ENCODE peak calls at places on chromosomes 7 and 10, in five cellular contexts. X, U, C, S and A are unnamed samples. For H3K36me3, the result is how much of the 10 kb centered on the place peaks cover.

GRCh38 chr10:20953120-20953519 is 56.0 kb upstream of the NEBL start:
- DNase-seq in X (no peak), U (no peak), C (no peak), S (no peak), A (no peak)

GRCh38 chr10:68982389-68982788 is 6.2 kb upstream of the KIFBP start:
- DNase-seq in X (no peak), U (no peak), C (no peak), S (no peak), A (no peak)

GRCh38 chr10:45456822-45457221 is 82.8 kb downstream of the ALOX5 start:
- DNase-seq in X (no peak), U (no peak), C (no peak), S (no peak), A (no peak)

GRCh38 chr7:46291601-46292150 is 370.6 kb upstream of the IGFBP3 start:
- DNase-seq in X (no peak), U (peak), C (peak), S (no peak), A (no peak)

GRCh38 chr7:82592416-82592815 is 148.8 kb upstream of the CACNA2D1 start:
- DNase-seq in X (no peak), U (no peak), C (no peak), S (no peak), A (no peak)

GRCh38 chr10:77333610-77334340 is 303.8 kb downstream of the KCNMA1 start:
- DNase-seq in X (peak), U (no peak), C (no peak), S (no peak), A (no peak)

GRCh38 chr10:95741807-95742528 is 14.0 kb upstream of the ENTPD1 start:
- DNase-seq in X (no peak), U (no peak), C (no peak), S (no peak), A (no peak)

GRCh38 chr10:79127151-79127961 is 58.6 kb downstream of the ZMIZ1 start:
- DNase-seq in X (peak), U (peak), C (peak), S (peak), A (peak)

GRCh38 chr7:151310578-151310977 is 31.0 kb upstream of the NUB1 start:
- DNase-seq in X (no peak), U (peak), C (no peak), S (no peak), A (no peak)

GRCh38 chr10:15313034-15313433 is 58.1 kb downstream of the FAM171A1 start:
- DNase-seq in X (no peak), U (no peak), C (no peak), S (no peak), A (no peak)

GRCh38 chr7:26959290-26959689 is 94.9 kb upstream of the SKAP2 start:
- DNase-seq in X (no peak), U (peak), C (no peak), S (no peak), A (no peak)

DNA sequence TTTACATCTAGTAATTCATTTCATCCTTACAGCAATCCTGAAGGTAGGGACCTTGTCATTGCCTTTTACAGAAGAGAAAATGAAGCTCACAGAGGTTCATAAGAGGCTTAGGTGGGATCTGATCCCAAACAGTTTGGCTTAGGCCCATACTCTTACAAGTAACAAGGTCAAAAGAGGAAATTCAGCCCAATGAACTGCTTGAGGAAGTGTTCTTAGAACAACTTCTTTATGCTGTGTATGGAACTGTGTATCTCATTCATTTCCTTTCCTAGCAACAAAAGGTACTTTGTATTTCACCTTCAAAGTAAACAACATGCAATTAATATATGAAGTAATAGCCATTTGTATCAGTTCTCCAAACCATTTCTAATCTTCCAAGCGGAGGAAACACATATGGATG is 79.3 kb downstream of the AVL9 start:
- DNase-seq in X (no peak), U (no peak), C (no peak), S (no peak), A (no peak)
- H3K36me3 ChIP-seq in X (under half), U (under half), C (half or more), S (half or more), A (half or more)

DNA sequence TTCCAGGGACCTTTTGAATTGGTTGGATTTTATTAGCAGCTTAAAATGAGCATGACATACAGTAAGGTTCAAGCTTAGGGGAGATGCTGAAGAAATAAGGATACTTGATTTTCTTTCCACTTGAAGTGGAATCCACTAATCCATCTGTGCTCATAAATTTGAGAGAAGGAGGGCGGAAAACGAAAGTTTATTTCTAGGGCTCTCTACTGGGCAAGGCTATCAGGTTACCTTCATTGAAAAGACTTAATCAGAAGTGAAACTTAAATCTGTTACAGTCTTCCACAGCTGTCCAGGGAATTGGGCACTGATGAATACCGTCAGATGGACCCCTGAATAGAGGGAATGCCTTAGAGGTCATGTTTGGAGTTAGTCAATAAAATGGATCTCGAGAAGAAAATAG is 21.8 kb downstream of the AUTS2 start:
- DNase-seq in X (no peak), U (no peak), C (no peak), S (no peak), A (no peak)
- H3K36me3 ChIP-seq in X (under half), U (under half), C (under half), S (under half), A (under half)

GRCh38 chr7:129213828-129214227 is 11.0 kb upstream of the AHCYL2 start:
- DNase-seq in X (no peak), U (peak), C (no peak), S (no peak), A (peak)

GRCh38 chr7:129210256-129210988 is 14.4 kb upstream of the AHCYL2 start:
- DNase-seq in X (peak), U (peak), C (peak), S (peak), A (peak)

GRCh38 chr7:129210989-129211312 is 13.9 kb upstream of the AHCYL2 start:
- DNase-seq in X (no peak), U (no peak), C (no peak), S (no peak), A (no peak)

GRCh38 chr7:129212596-129212995 is 12.2 kb upstream of the AHCYL2 start:
- DNase-seq in X (no peak), U (no peak), C (no peak), S (no peak), A (no peak)

GRCh38 chr7:129212126-129212525 is 12.7 kb upstream of the AHCYL2 start:
- DNase-seq in X (no peak), U (no peak), C (no peak), S (no peak), A (no peak)
- H3K36me3 ChIP-seq in X (under half), U (under half), C (under half), S (under half), A (under half)

GRCh38 chr10:17234541-17234940 is 6.5 kb downstream of the VIM start:
- DNase-seq in X (no peak), U (no peak), C (no peak), S (no peak), A (no peak)
- H3K36me3 ChIP-seq in X (under half), U (under half), C (half or more), S (half or more), A (half or more)